ENCODE peak calls at places on chromosome 14, in seven cellular contexts. S is GM23338, E is Caco-2, R is PC-3, G is ovary, P is type B pancreatic cell, Y is heart left ventricle. J is an unnamed sample.

GRCh38 chr14:71354801-71355200 is 447.5 kb downstream of the PCNX1 start:
- DNase-seq in S (peak), E (no peak), R (peak), G (no peak), P (no peak), Y (no peak), J (no peak)

GRCh38 chr14:96999654-97000155 is 202.5 kb downstream of the VRK1 start:
- DNase-seq in S (no peak), E (no peak), R (no peak), G (no peak), P (no peak), Y (no peak), J (no peak)

GRCh38 chr14:20469890-20470858 is 968 bp downstream of the PNP start:
- DNase-seq in S (peak), E (peak), R (peak), G (no peak), P (no peak), Y (peak), J (peak)

GRCh38 chr14:100860556-100861187 is 34.8 kb downstream of the MEG3 start:
- DNase-seq in S (no peak), E (no peak), R (no peak), G (no peak), P (no peak), Y (no peak), J (no peak)

GRCh38 chr14:74347795-74348100 is 523 bp upstream of the VRTN start:
- DNase-seq in S (no peak), E (no peak), R (no peak), G (no peak), P (no peak), Y (no peak), J (no peak)

GRCh38 chr14:56708704-56709103 is 101.6 kb downstream of the OTX2 start:
- DNase-seq in S (no peak), E (no peak), R (no peak), G (no peak), P (no peak), Y (no peak), J (no peak)

GRCh38 chr14:55578511-55578910 is 1.5 kb upstream of the KTN1 start:
- DNase-seq in S (no peak), E (no peak), R (no peak), G (no peak), P (no peak), Y (no peak), J (no peak)

GRCh38 chr14:61147898-61148549 is 133.1 kb downstream of the TMEM30B start:
- DNase-seq in S (peak), E (no peak), R (peak), G (no peak), P (no peak), Y (peak), J (peak)

GRCh38 chr14:20631821-20632389 is 9.6 kb downstream of the OR6S1 start:
- DNase-seq in S (peak), E (peak), R (peak), G (peak), P (no peak), Y (peak), J (peak)

GRCh38 chr14:29521526-29522137 is 406.0 kb downstream of the PRKD1 start:
- DNase-seq in S (peak), E (peak), R (peak), G (no peak), P (no peak), Y (no peak), J (peak)

GRCh38 chr14:76829650-76830421 is 3.6 kb downstream of the LRRC74A start:
- DNase-seq in S (no peak), E (no peak), R (no peak), G (no peak), P (no peak), Y (peak), J (peak)

GRCh38 chr14:88233915-88234314 is 89.2 kb downstream of the KCNK10 start:
- DNase-seq in S (peak), E (peak), R (no peak), G (no peak), P (no peak), Y (no peak), J (peak)

GRCh38 chr14:38405851-38406630 is 150.1 kb upstream of the CLEC14A start:
- DNase-seq in S (peak), E (no peak), R (peak), G (no peak), P (no peak), Y (no peak), J (no peak)

GRCh38 chr14:36522347-36522971 is 2.4 kb upstream of the NKX2-1 start:
- DNase-seq in S (peak), E (no peak), R (no peak), G (no peak), P (no peak), Y (no peak), J (no peak)

GRCh38 chr14:21024668-21025373 is at the start of gene NDRG2:
- DNase-seq in S (peak), E (peak), R (no peak), G (peak), P (peak), Y (peak), J (peak)

GRCh38 chr14:104140463-104141331 is 2.3 kb downstream of the KIF26A start:
- DNase-seq in S (no peak), E (no peak), R (no peak), G (peak), P (no peak), Y (no peak), J (no peak)

GRCh38 chr14:65035049-65035448 is 48.4 kb downstream of the FNTB start:
- DNase-seq in S (no peak), E (no peak), R (no peak), G (peak), P (no peak), Y (peak), J (no peak)

GRCh38 chr14:61147369-61147897 is 133.7 kb downstream of the TMEM30B start:
- DNase-seq in S (no peak), E (no peak), R (no peak), G (no peak), P (no peak), Y (no peak), J (no peak)

GRCh38 chr14:21205678-21206581 is 50.1 kb upstream of the OR5AU1 start:
- DNase-seq in S (no peak), E (no peak), R (no peak), G (no peak), P (no peak), Y (no peak), J (no peak)

GRCh38 chr14:55071870-55072640 is 20.6 kb downstream of the MAPK1IP1L start:
- DNase-seq in S (no peak), E (no peak), R (peak), G (no peak), P (no peak), Y (peak), J (no peak)

GRCh38 chr14:29236848-29237247 is 470.3 kb downstream of the FOXG1 start:
- DNase-seq in S (no peak), E (no peak), R (peak), G (no peak), P (no peak), Y (no peak), J (no peak)

GRCh38 chr14:77761205-77761931 is 412 bp upstream of the SNW1 start:
- DNase-seq in S (peak), E (peak), R (peak), G (peak), P (no peak), Y (peak), J (peak)

DNA sequence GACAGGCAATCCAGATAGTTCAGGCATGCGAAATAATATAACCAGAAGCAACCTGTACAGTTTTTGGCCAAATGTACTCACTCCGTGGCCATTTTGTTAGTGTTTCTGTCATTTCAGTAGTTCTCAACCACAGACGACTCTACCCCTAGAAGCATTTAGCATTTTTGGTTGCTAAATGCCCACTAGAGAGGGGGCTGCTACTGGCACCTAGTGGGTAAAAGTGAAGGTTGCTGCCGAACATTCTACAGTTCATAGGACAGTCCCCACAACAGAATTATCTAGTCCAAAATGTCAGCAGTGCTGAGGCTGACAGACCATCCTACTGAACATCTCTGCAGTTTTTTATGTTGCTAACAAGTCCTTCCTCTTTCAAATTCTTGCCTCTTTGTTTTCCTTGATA is 107.4 kb downstream of the TSHR start:
- DNase-seq in S (peak), E (peak), R (peak), G (no peak), P (no peak), Y (no peak), J (peak)
- TF ChIP-seq CTCF in S (peak), E (peak), R (peak), G (no peak), P (peak), Y (peak), J (peak)

GRCh38 chr14:69615471-69616407 is 4.3 kb downstream of the SUSD6 start:
- DNase-seq in S (no peak), E (no peak), R (no peak), G (peak), P (no peak), Y (peak), J (peak)
- TF ChIP-seq CTCF in S (no peak), E (no peak), R (no peak), G (no peak), P (no peak), Y (no peak), J (no peak)

GRCh38 chr14:67228325-67228984 is 12.8 kb upstream of the PALS1 start:
- DNase-seq in S (no peak), E (no peak), R (peak), G (no peak), P (no peak), Y (no peak), J (no peak)

GRCh38 chr14:67237591-67237990 is 3.6 kb upstream of the PALS1 start:
- DNase-seq in S (no peak), E (no peak), R (peak), G (no peak), P (no peak), Y (no peak), J (no peak)

GRCh38 chr14:67232631-67233030 is 8.6 kb upstream of the PALS1 start:
- DNase-seq in S (no peak), E (no peak), R (no peak), G (no peak), P (no peak), Y (no peak), J (no peak)

DNA sequence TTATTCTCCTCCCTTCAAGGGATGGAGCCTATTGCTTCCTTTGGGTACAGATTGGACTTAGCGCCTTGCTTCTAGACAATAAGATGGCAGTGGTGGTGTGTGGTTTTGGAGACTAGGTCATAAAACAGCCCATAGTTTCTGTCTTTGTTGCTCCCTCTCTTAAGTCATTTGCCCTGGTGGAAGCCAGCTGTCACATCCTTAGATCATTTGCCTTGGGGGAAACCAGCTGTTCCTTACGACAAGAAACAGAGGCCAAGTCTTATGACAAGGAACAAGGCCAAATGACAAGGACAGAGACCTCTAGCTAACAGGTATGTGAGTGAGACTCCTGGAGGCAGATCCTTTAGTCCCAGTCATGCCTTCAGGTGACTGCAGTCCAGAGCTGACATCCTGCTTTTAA is 9.2 kb upstream of the PALS1 start:
- DNase-seq in S (no peak), E (no peak), R (no peak), G (no peak), P (no peak), Y (no peak), J (no peak)
- TF ChIP-seq CTCF in S (no peak), E (no peak), R (no peak), G (no peak), P (no peak), Y (no peak), J (no peak)

DNA sequence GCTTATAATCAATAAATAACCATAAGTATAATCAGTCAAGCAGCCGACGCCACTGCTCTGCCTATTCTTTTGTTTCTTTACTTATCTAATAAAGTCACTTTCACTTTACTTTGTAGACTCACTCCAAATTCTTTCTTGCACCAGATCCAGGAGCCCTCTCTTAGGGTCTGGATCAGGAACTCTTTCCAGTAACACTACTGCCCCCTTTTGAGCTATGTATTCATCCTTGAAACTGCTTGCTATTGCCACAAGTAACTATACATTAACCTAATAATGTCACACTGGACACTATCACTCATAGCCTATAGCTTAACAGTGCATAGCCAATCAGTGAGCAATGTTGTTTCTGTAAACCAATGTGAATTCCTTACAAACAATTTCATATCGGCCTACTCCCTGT is 2.8 kb upstream of the NID2 start:
- DNase-seq in S (peak), E (peak), R (peak), G (no peak), P (no peak), Y (no peak), J (no peak)
- TF ChIP-seq CTCF in S (peak), E (no peak), R (peak), G (no peak), P (peak), Y (peak), J (no peak)

GRCh38 chr14:93212432-93212831 is 5.4 kb downstream of the UBR7 start:
- DNase-seq in S (no peak), E (no peak), R (no peak), G (no peak), P (no peak), Y (no peak), J (no peak)

GRCh38 chr14:93207468-93208308 is 632 bp downstream of the UBR7 start:
- DNase-seq in S (peak), E (peak), R (peak), G (no peak), P (no peak), Y (peak), J (peak)

GRCh38 chr14:93201155-93201704 is 5.6 kb downstream of the GON7 start:
- DNase-seq in S (no peak), E (no peak), R (no peak), G (no peak), P (no peak), Y (no peak), J (no peak)

GRCh38 chr14:93206793-93207467 is at the start of the genes GON7 and UBR7:
- DNase-seq in S (peak), E (peak), R (peak), G (peak), P (peak), Y (peak), J (peak)
- TF ChIP-seq CTCF in S (peak), E (peak), R (no peak), G (peak), P (no peak), Y (no peak), J (no peak)

GRCh38 chr14:91417983-91418386 is 365 bp upstream of the CCDC88C start:
- DNase-seq in S (peak), E (peak), R (peak), G (peak), P (no peak), Y (no peak), J (peak)

GRCh38 chr14:91417134-91417982 is at the start of gene CCDC88C:
- DNase-seq in S (peak), E (peak), R (peak), G (peak), P (no peak), Y (peak), J (peak)

GRCh38 chr14:91419451-91419850 is 1.8 kb upstream of the CCDC88C start:
- DNase-seq in S (no peak), E (no peak), R (peak), G (no peak), P (no peak), Y (no peak), J (no peak)

GRCh38 chr14:91418387-91419043 is 895 bp upstream of the CCDC88C start:
- DNase-seq in S (peak), E (peak), R (peak), G (peak), P (peak), Y (peak), J (peak)

DNA sequence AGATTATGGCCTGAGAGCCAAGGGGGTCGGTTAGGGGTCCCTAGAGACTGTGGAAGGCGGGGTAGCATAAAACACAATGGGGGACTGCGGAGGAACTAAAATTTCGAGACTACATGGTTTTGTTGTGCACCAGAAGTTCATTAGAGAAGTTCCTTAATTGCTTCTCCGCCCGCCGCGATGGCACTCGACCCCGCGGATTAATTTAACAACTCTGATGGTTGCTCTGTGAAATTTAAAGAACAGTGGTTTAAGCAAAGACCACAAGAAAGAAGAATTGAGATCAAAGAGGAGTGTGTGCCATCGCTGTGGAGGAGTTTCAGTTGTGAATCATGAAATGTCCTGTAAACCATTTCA is 1.4 kb upstream of the CCDC88C start:
- DNase-seq in S (no peak), E (no peak), R (no peak), G (no peak), P (no peak), Y (no peak), J (no peak)
- TF ChIP-seq CTCF in S (no peak), E (no peak), R (no peak), G (no peak), P (peak), Y (no peak), J (no peak)

DNA sequence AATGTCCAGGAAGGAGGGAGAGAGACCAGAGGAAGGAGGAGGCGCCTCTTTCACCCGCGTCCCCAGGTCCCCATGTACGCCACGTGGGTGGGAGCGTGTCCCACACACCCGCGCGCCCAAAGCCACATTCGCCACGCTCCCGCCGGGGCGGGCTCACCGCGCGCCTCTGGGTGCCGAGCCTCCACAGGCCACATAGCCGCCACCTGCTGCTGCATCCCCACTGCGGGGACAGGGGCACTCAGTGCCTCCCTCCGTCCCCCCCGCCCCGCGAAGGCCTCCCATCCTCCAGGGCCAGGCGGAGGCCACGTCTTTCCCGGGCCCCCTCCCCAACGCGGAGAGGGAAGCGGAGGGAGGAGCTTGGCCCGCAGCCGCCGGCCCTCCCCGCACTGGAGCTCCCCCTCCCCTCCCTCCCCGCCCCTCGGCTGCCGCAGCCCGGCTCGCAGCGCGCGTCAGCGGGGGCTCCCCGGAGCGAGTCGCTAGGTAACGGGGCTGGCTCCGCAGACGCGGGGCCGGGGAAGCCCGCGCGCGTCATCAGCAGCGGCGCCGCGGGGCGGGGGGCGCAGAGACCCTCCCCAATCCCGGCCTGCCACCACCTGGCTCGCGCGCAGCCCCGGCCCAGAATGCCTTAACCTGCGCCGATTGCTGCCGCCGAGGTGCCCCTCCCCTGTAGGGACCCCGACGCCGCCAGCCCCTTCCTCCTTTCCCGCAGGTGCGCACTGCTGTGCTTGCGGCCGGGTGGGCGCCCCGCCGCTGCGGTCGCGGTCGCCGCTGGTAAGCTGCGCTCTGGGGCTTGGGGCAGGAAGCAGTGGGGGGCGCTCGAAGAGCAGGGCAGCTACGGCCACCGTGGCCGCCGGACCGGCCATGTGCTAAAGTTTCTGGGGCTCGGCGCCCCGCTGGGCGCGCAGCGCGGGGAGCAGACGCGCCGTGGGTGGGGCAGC is 532 bp upstream of the TUNAR start:
- DNase-seq in S (peak), E (no peak), R (no peak), G (no peak), P (no peak), Y (no peak), J (no peak)
- TF ChIP-seq CTCF in S (peak), E (no peak), R (no peak), G (no peak), P (no peak), Y (no peak), J (no peak)

GRCh38 chr14:59913187-59913586 is 6.8 kb upstream of the LRRC9 start:
- DNase-seq in S (no peak), E (no peak), R (no peak), G (no peak), P (no peak), Y (no peak), J (no peak)

GRCh38 chr14:59920378-59920683 is 387 bp downstream of the LRRC9 start:
- DNase-seq in S (no peak), E (no peak), R (no peak), G (no peak), P (no peak), Y (no peak), J (no peak)

GRCh38 chr14:59919582-59920377 is at the start of gene LRRC9:
- DNase-seq in S (peak), E (peak), R (no peak), G (peak), P (peak), Y (no peak), J (no peak)

DNA sequence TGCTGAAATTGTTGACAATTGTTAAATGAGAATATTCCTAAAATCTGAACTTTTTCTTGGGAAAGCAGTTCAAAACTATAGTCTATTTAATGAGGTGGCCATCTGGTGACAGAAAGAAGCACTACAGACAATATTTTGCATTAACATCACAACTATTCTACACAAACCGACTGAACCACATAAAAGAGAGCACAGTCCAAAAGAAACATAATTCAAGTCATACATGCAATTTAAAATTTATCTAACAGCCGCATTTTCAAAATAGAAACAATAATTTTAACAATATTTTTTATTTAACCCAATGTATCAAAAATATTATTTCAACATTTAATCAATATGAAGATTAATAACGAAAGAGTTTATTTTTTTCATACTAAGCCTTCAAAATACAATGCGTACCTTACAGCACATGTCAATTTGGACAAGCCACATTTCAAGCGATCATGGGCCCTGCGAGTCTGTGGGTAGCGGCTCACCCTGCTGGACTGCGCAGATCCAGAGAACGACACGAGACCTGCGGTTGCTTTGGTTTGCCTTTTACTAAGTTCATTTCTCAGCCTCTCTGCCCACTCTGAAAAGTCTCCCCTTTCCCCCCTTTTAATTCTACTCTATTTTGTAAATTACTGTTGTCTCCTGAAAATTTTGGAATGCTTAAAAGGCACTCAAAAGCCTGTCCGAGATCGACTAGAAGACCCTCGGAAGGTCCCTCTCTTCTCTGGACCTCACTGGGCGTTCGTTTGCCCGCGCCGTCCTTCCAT is 941 bp upstream of the LRRC9 start:
- DNase-seq in S (peak), E (peak), R (peak), G (peak), P (no peak), Y (peak), J (no peak)
- TF ChIP-seq CTCF in S (no peak), E (peak), R (peak), G (peak), P (peak), Y (peak), J (no peak)

J was measured in Calu3.